ENCODE peak calls at places on chromosomes 5 and 9, in ten cellular contexts. One of them, this sample, is unnamed.

GRCh38 chr5:110751902-110752762 is 13.3 kb downstream of the SLC25A46 start:
- DNase-seq in lung: no peak
- DNase-seq in left lung: no peak
- DNase-seq in esophagus squamous epithelium: no peak
- DNase-seq in IMR-90: peak; percentile 88
- DNase-seq in brain microvascular endothelial cell: no peak
- DNase-seq in neural progenitor cell: no peak
- DNase-seq in Peyer's patch: no peak
- DNase-seq in RWPE2: no peak
- DNase-seq in fibroblast of lung: peak; percentile 69
- DNase-seq in this sample: peak; percentile 81

GRCh38 chr5:173499471-173500212 is 116.8 kb downstream of the BOD1 start:
- DNase-seq in fibroblast of lung: no peak
- DNase-seq in lung: no peak
- DNase-seq in RWPE2: no peak
- DNase-seq in neural progenitor cell: no peak
- DNase-seq in esophagus squamous epithelium: no peak
- DNase-seq in left lung: no peak
- DNase-seq in IMR-90: no peak
- DNase-seq in Peyer's patch: no peak
- DNase-seq in brain microvascular endothelial cell: no peak
- DNase-seq in this sample: no peak

GRCh38 chr9:134629061-134629585 is 12.5 kb upstream of the COL5A1 start:
- DNase-seq in Peyer's patch: no peak
- DNase-seq in lung: no peak
- DNase-seq in fibroblast of lung: no peak
- DNase-seq in esophagus squamous epithelium: no peak
- DNase-seq in IMR-90: no peak
- DNase-seq in neural progenitor cell: no peak
- DNase-seq in left lung: peak; percentile 60
- DNase-seq in brain microvascular endothelial cell: no peak
- DNase-seq in RWPE2: no peak
- DNase-seq in this sample: no peak

GRCh38 chr5:127313847-127314473 is 23.4 kb downstream of the MEGF10 start:
- DNase-seq in Peyer's patch: peak; percentile 85
- DNase-seq in esophagus squamous epithelium: no peak
- DNase-seq in lung: peak; percentile 60
- DNase-seq in RWPE2: no peak
- DNase-seq in IMR-90: peak; percentile 52
- DNase-seq in neural progenitor cell: peak; percentile 58
- DNase-seq in fibroblast of lung: peak; percentile 17
- DNase-seq in brain microvascular endothelial cell: peak; percentile 62
- DNase-seq in left lung: peak; percentile 82
- DNase-seq in this sample: peak; percentile 24

GRCh38 chr9:28249424-28249823 is 676.1 kb upstream of the C9orf72 start:
- DNase-seq in Peyer's patch: no peak
- DNase-seq in left lung: no peak
- DNase-seq in RWPE2: no peak
- DNase-seq in lung: no peak
- DNase-seq in esophagus squamous epithelium: no peak
- DNase-seq in IMR-90: no peak
- DNase-seq in fibroblast of lung: no peak
- DNase-seq in neural progenitor cell: no peak
- DNase-seq in brain microvascular endothelial cell: no peak
- DNase-seq in this sample: no peak

GRCh38 chr9:18673179-18673578 is 199.2 kb downstream of the ADAMTSL1 start:
- DNase-seq in RWPE2: no peak
- DNase-seq in fibroblast of lung: no peak
- DNase-seq in IMR-90: no peak
- DNase-seq in neural progenitor cell: no peak
- DNase-seq in Peyer's patch: no peak
- DNase-seq in left lung: no peak
- DNase-seq in brain microvascular endothelial cell: no peak
- DNase-seq in lung: no peak
- DNase-seq in esophagus squamous epithelium: no peak
- DNase-seq in this sample: no peak

GRCh38 chr9:93820667-93821306 is 134.4 kb downstream of the BARX1 start:
- DNase-seq in esophagus squamous epithelium: no peak
- DNase-seq in lung: no peak
- DNase-seq in fibroblast of lung: no peak
- DNase-seq in brain microvascular endothelial cell: no peak
- DNase-seq in neural progenitor cell: peak; percentile 49
- DNase-seq in RWPE2: no peak
- DNase-seq in Peyer's patch: no peak
- DNase-seq in IMR-90: no peak
- DNase-seq in left lung: no peak
- DNase-seq in this sample: no peak

GRCh38 chr5:159052282-159053011 is 47.3 kb downstream of the EBF1 start:
- DNase-seq in esophagus squamous epithelium: no peak
- DNase-seq in brain microvascular endothelial cell: peak; percentile 31
- DNase-seq in left lung: no peak
- DNase-seq in neural progenitor cell: peak; percentile 81
- DNase-seq in IMR-90: no peak
- DNase-seq in Peyer's patch: peak; percentile 60
- DNase-seq in fibroblast of lung: no peak
- DNase-seq in RWPE2: no peak
- DNase-seq in lung: no peak
- DNase-seq in this sample: no peak

GRCh38 chr9:129497064-129497836 is 123.7 kb downstream of the C9orf50 start:
- DNase-seq in RWPE2: no peak
- DNase-seq in Peyer's patch: no peak
- DNase-seq in fibroblast of lung: peak; percentile 43
- DNase-seq in neural progenitor cell: no peak
- DNase-seq in left lung: peak; percentile 72
- DNase-seq in esophagus squamous epithelium: no peak
- DNase-seq in IMR-90: no peak
- DNase-seq in lung: peak; percentile 57
- DNase-seq in brain microvascular endothelial cell: no peak
- DNase-seq in this sample: no peak

DNA sequence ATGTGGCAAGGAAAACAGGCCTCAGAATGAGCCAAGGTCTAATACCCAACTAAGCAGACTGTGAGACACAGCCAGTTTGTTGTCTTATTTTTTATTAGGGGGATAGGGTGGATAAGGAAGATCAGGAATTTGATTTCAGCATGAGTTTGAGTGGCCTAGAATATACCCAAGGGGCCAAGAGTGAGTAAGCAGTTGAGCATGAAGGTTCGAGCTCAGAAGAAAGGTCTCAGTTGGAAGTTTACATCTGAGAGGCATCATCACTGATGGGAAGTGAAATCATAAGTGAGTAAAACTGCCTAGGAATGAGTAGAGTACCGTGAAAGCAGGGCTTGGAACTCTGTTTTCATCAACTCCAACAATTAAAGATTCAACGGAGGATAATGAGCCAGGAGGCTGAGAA is 12.6 kb downstream of the PSMD5 start:
- DNase-seq in left lung: no peak
- DNase-seq in RWPE2: no peak
- DNase-seq in esophagus squamous epithelium: no peak
- DNase-seq in lung: no peak
- DNase-seq in brain microvascular endothelial cell: peak; percentile 24
- DNase-seq in Peyer's patch: no peak
- DNase-seq in fibroblast of lung: no peak
- DNase-seq in neural progenitor cell: no peak
- DNase-seq in IMR-90: peak; percentile 69
- DNase-seq in this sample: no peak
- H3K36me3 ChIP-seq in left lung: peaks cover 90% of the 10 kb centered on the region
- H3K36me3 ChIP-seq in RWPE2: peaks cover 83% of the 10 kb centered on the region
- H3K36me3 ChIP-seq in esophagus squamous epithelium: peaks cover 24% of the 10 kb centered on the region
- H3K36me3 ChIP-seq in lung: peaks cover 8% of the 10 kb centered on the region
- H3K36me3 ChIP-seq in brain microvascular endothelial cell: peaks cover 49% of the 10 kb centered on the region
- H3K36me3 ChIP-seq in Peyer's patch: no peaks in the 10 kb centered on the region
- H3K36me3 ChIP-seq in fibroblast of lung: peaks cover 2% of the 10 kb centered on the region
- H3K36me3 ChIP-seq in neural progenitor cell: no peaks in the 10 kb centered on the region
- H3K36me3 ChIP-seq in IMR-90: peaks cover 23% of the 10 kb centered on the region
- H3K36me3 ChIP-seq in this sample: peaks cover 6% of the 10 kb centered on the region

GRCh38 chr5:138552700-138553099 is 9.7 kb upstream of the ETF1 start:
- DNase-seq in neural progenitor cell: no peak
- DNase-seq in RWPE2: no peak
- DNase-seq in left lung: no peak
- DNase-seq in IMR-90: no peak
- DNase-seq in Peyer's patch: no peak
- DNase-seq in lung: no peak
- DNase-seq in fibroblast of lung: no peak
- DNase-seq in brain microvascular endothelial cell: no peak
- DNase-seq in esophagus squamous epithelium: no peak
- DNase-seq in this sample: no peak

GRCh38 chr5:138557677-138558076 is 14.6 kb upstream of the ETF1 start:
- DNase-seq in lung: no peak
- DNase-seq in Peyer's patch: no peak
- DNase-seq in RWPE2: no peak
- DNase-seq in esophagus squamous epithelium: no peak
- DNase-seq in neural progenitor cell: no peak
- DNase-seq in fibroblast of lung: no peak
- DNase-seq in IMR-90: no peak
- DNase-seq in left lung: no peak
- DNase-seq in brain microvascular endothelial cell: no peak
- DNase-seq in this sample: no peak

GRCh38 chr5:138554143-138554542 is 11.1 kb upstream of the ETF1 start:
- DNase-seq in brain microvascular endothelial cell: no peak
- DNase-seq in esophagus squamous epithelium: no peak
- DNase-seq in Peyer's patch: no peak
- DNase-seq in left lung: no peak
- DNase-seq in RWPE2: no peak
- DNase-seq in fibroblast of lung: no peak
- DNase-seq in IMR-90: no peak
- DNase-seq in lung: no peak
- DNase-seq in neural progenitor cell: no peak
- DNase-seq in this sample: no peak

GRCh38 chr5:138549414-138549813 is 6.4 kb upstream of the ETF1 start:
- DNase-seq in fibroblast of lung: no peak
- DNase-seq in IMR-90: no peak
- DNase-seq in esophagus squamous epithelium: no peak
- DNase-seq in left lung: no peak
- DNase-seq in lung: no peak
- DNase-seq in RWPE2: no peak
- DNase-seq in neural progenitor cell: no peak
- DNase-seq in Peyer's patch: no peak
- DNase-seq in brain microvascular endothelial cell: no peak
- DNase-seq in this sample: no peak

GRCh38 chr5:138553437-138554095 is 10.5 kb upstream of the ETF1 start:
- DNase-seq in brain microvascular endothelial cell: no peak
- DNase-seq in esophagus squamous epithelium: no peak
- DNase-seq in RWPE2: no peak
- DNase-seq in lung: no peak
- DNase-seq in fibroblast of lung: no peak
- DNase-seq in Peyer's patch: no peak
- DNase-seq in neural progenitor cell: no peak
- DNase-seq in IMR-90: no peak
- DNase-seq in left lung: no peak
- DNase-seq in this sample: no peak
- H3K36me3 ChIP-seq in brain microvascular endothelial cell: peaks cover 52% of the 10 kb centered on the region
- H3K36me3 ChIP-seq in esophagus squamous epithelium: peaks cover 28% of the 10 kb centered on the region
- H3K36me3 ChIP-seq in RWPE2: peaks cover 57% of the 10 kb centered on the region
- H3K36me3 ChIP-seq in lung: peaks cover 18% of the 10 kb centered on the region
- H3K36me3 ChIP-seq in fibroblast of lung: peaks cover 10% of the 10 kb centered on the region
- H3K36me3 ChIP-seq in Peyer's patch: peaks cover 9% of the 10 kb centered on the region
- H3K36me3 ChIP-seq in neural progenitor cell: peaks cover 22% of the 10 kb centered on the region
- H3K36me3 ChIP-seq in IMR-90: peaks cover 31% of the 10 kb centered on the region
- H3K36me3 ChIP-seq in left lung: peaks cover 59% of the 10 kb centered on the region
- H3K36me3 ChIP-seq in this sample: peaks cover 20% of the 10 kb centered on the region

GRCh38 chr5:865168-865521 is 14.4 kb upstream of the ZDHHC11 start:
- DNase-seq in brain microvascular endothelial cell: no peak
- DNase-seq in Peyer's patch: no peak
- DNase-seq in esophagus squamous epithelium: no peak
- DNase-seq in fibroblast of lung: no peak
- DNase-seq in left lung: peak; percentile 72
- DNase-seq in IMR-90: no peak
- DNase-seq in neural progenitor cell: no peak
- DNase-seq in lung: no peak
- DNase-seq in RWPE2: no peak
- DNase-seq in this sample: no peak

GRCh38 chr5:864492-865167 is 13.8 kb upstream of the ZDHHC11 start:
- DNase-seq in IMR-90: peak; percentile 27
- DNase-seq in Peyer's patch: no peak
- DNase-seq in esophagus squamous epithelium: no peak
- DNase-seq in neural progenitor cell: no peak
- DNase-seq in brain microvascular endothelial cell: no peak
- DNase-seq in fibroblast of lung: no peak
- DNase-seq in left lung: peak; percentile 58
- DNase-seq in RWPE2: no peak
- DNase-seq in lung: no peak
- DNase-seq in this sample: no peak

GRCh38 chr5:868599-869135 is 17.9 kb upstream of the ZDHHC11 start:
- DNase-seq in neural progenitor cell: no peak
- DNase-seq in IMR-90: no peak
- DNase-seq in brain microvascular endothelial cell: no peak
- DNase-seq in fibroblast of lung: no peak
- DNase-seq in RWPE2: no peak
- DNase-seq in esophagus squamous epithelium: no peak
- DNase-seq in Peyer's patch: no peak
- DNase-seq in left lung: peak; percentile 53
- DNase-seq in lung: no peak
- DNase-seq in this sample: no peak

GRCh38 chr5:865771-866170 is 15.0 kb upstream of the ZDHHC11 start:
- DNase-seq in lung: no peak
- DNase-seq in brain microvascular endothelial cell: no peak
- DNase-seq in left lung: peak; percentile 43
- DNase-seq in esophagus squamous epithelium: no peak
- DNase-seq in RWPE2: no peak
- DNase-seq in neural progenitor cell: no peak
- DNase-seq in Peyer's patch: no peak
- DNase-seq in fibroblast of lung: no peak
- DNase-seq in IMR-90: no peak
- DNase-seq in this sample: no peak

GRCh38 chr5:867300-867699 is 16.5 kb upstream of the ZDHHC11 start:
- DNase-seq in brain microvascular endothelial cell: no peak
- DNase-seq in Peyer's patch: no peak
- DNase-seq in fibroblast of lung: no peak
- DNase-seq in esophagus squamous epithelium: no peak
- DNase-seq in left lung: peak; percentile 49
- DNase-seq in RWPE2: no peak
- DNase-seq in neural progenitor cell: no peak
- DNase-seq in IMR-90: no peak
- DNase-seq in lung: no peak
- DNase-seq in this sample: no peak
- H3K36me3 ChIP-seq in brain microvascular endothelial cell: peaks cover 91% of the 10 kb centered on the region
- H3K36me3 ChIP-seq in Peyer's patch: no peaks in the 10 kb centered on the region
- H3K36me3 ChIP-seq in fibroblast of lung: peaks cover 48% of the 10 kb centered on the region
- H3K36me3 ChIP-seq in esophagus squamous epithelium: peaks cover 38% of the 10 kb centered on the region
- H3K36me3 ChIP-seq in left lung: peaks cover 100% of the 10 kb centered on the region
- H3K36me3 ChIP-seq in RWPE2: peaks cover 92% of the 10 kb centered on the region
- H3K36me3 ChIP-seq in neural progenitor cell: no peaks in the 10 kb centered on the region
- H3K36me3 ChIP-seq in IMR-90: peaks cover 82% of the 10 kb centered on the region
- H3K36me3 ChIP-seq in lung: peaks cover 82% of the 10 kb centered on the region
- H3K36me3 ChIP-seq in this sample: peaks cover 45% of the 10 kb centered on the region

DNA sequence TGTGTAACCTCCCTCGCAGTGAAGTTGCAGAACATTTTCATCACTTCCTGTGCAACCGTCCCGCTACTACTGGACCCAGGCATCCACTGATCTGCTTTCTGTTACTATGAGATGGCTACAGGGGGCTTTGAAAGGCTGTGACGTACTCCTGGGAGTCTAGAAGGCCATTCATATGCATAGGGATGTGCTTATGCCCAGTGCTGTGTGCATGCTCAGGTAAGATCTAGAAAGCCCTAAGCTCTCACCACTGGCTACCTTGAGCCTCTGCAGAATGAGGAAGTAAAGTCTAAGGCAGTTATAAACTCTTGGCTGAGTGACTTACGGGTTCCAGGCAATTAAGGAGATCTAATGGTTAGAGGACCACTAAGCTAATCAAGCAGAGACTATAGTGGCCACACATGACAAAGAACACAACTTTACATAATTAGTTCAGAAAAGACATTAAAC is 11.8 kb downstream of the HNRNPAB start:
- DNase-seq in brain microvascular endothelial cell: no peak
- DNase-seq in left lung: no peak
- DNase-seq in IMR-90: no peak
- DNase-seq in esophagus squamous epithelium: no peak
- DNase-seq in fibroblast of lung: no peak
- DNase-seq in lung: no peak
- DNase-seq in RWPE2: no peak
- DNase-seq in neural progenitor cell: no peak
- DNase-seq in Peyer's patch: no peak
- DNase-seq in this sample: no peak
- H3K36me3 ChIP-seq in brain microvascular endothelial cell: peaks cover 53% of the 10 kb centered on the region
- H3K36me3 ChIP-seq in left lung: peaks cover 92% of the 10 kb centered on the region
- H3K36me3 ChIP-seq in IMR-90: peaks cover 56% of the 10 kb centered on the region
- H3K36me3 ChIP-seq in esophagus squamous epithelium: peaks cover 52% of the 10 kb centered on the region
- H3K36me3 ChIP-seq in fibroblast of lung: peaks cover 29% of the 10 kb centered on the region
- H3K36me3 ChIP-seq in lung: peaks cover 55% of the 10 kb centered on the region
- H3K36me3 ChIP-seq in RWPE2: peaks cover 87% of the 10 kb centered on the region
- H3K36me3 ChIP-seq in neural progenitor cell: peaks cover 6% of the 10 kb centered on the region
- H3K36me3 ChIP-seq in Peyer's patch: no peaks in the 10 kb centered on the region
- H3K36me3 ChIP-seq in this sample: peaks cover 37% of the 10 kb centered on the region

This sample was measured in GM06990.